ENCODE peak calls at places on chromosomes 5 and 9, in six cellular contexts. P is left lung, W is thoracic aorta, X is OCI-LY7, E is transverse colon, R is suprapubic skin. G is an unnamed sample.
A peak's percentile ranks its signal among the peaks of the same experiment; 100 is the strongest.

GRCh38 chr9:113525831-113526230 is 62.3 kb downstream of the RGS3 start:
- DNase-seq in W (no peak), E (no peak), R (no peak), P (no peak), X (no peak), G (no peak)

GRCh38 chr5:35302544-35302943 is 72.3 kb upstream of the PRLR start:
- DNase-seq in R (no peak), X (no peak), E (no peak), P (no peak), W (no peak), G (no peak)

GRCh38 chr9:80906728-80907127 is 782.6 kb downstream of the TLE1 start:
- DNase-seq in R (no peak), X (no peak), W (no peak), P (no peak), E (no peak), G (no peak)

GRCh38 chr9:121974421-121974820 is 118.7 kb downstream of the TTLL11 start:
- DNase-seq in R (no peak), E (no peak), P (no peak), X (no peak), W (no peak), G (no peak)

GRCh38 chr9:38117646-38118045 is 48.6 kb upstream of the SHB start:
- DNase-seq in X (no peak), E (no peak), P (no peak), R (peak; percentile 40), W (no peak), G (no peak)

GRCh38 chr5:172380992-172381643 is 73.2 kb downstream of the SH3PXD2B start:
- DNase-seq in R (peak; percentile 90), W (no peak), X (no peak), E (peak; percentile 46), P (no peak), G (no peak)

GRCh38 chr5:161847447-161847846 is 473 bp upstream of the GABRA1 start:
- DNase-seq in R (no peak), E (no peak), W (no peak), P (no peak), X (no peak), G (no peak)

GRCh38 chr5:107248065-107248695 is 422.6 kb downstream of the EFNA5 start:
- DNase-seq in E (peak; percentile 59), W (no peak), X (peak; percentile 62), R (no peak), P (peak; percentile 58), G (no peak)

GRCh38 chr9:104586496-104587180 is 12.6 kb downstream of the OR13C5 start:
- DNase-seq in P (no peak), X (no peak), E (no peak), W (no peak), R (no peak), G (no peak)

GRCh38 chr9:108443741-108444140 is 412.0 kb downstream of the ACTL7B start:
- DNase-seq in X (no peak), P (no peak), E (no peak), W (no peak), R (no peak), G (no peak)

GRCh38 chr9:3858961-3859360 is 333.2 kb upstream of the RFX3 start:
- DNase-seq in P (no peak), W (no peak), X (no peak), R (no peak), E (no peak), G (no peak)

GRCh38 chr5:137566118-137566541 is 67.0 kb upstream of the SPOCK1 start:
- DNase-seq in P (no peak), W (no peak), X (no peak), E (no peak), R (no peak), G (no peak)

GRCh38 chr9:115234094-115234493 is 116.1 kb upstream of the TNC start:
- DNase-seq in P (peak; percentile 41), R (no peak), W (no peak), E (no peak), X (no peak), G (no peak)

GRCh38 chr5:154411338-154411737 is 34.5 kb upstream of the SAP30L start:
- DNase-seq in R (no peak), W (no peak), E (no peak), X (no peak), P (no peak), G (no peak)

GRCh38 chr9:28378236-28378635 is 805.0 kb upstream of the C9orf72 start:
- DNase-seq in P (no peak), W (no peak), X (no peak), E (no peak), R (no peak), G (no peak)

GRCh38 chr5:135615171-135615570 is 36.4 kb upstream of the CXCL14 start:
- DNase-seq in X (no peak), W (no peak), R (no peak), P (no peak), E (no peak), G (no peak)

GRCh38 chr5:139646912-139647391 is 1.2 kb upstream of the CXXC5 start:
- DNase-seq in P (peak; percentile 43), X (no peak), R (no peak), W (no peak), E (peak; percentile 26), G (peak; percentile 19)

GRCh38 chr5:31664566-31664965 is 25.6 kb downstream of the PDZD2 start:
- DNase-seq in R (no peak), E (no peak), X (peak; percentile 30), W (no peak), P (no peak), G (no peak)

GRCh38 chr9:129256959-129257713 is 79.1 kb upstream of the IER5L start:
- DNase-seq in P (peak; percentile 2), R (no peak), E (no peak), W (no peak), X (no peak), G (no peak)

GRCh38 chr9:87497604-87498045 is at the start of gene DAPK1:
- DNase-seq in W (no peak), R (no peak), X (no peak), E (peak; percentile 72), P (peak; percentile 80), G (no peak)

GRCh38 chr9:120107138-120107537 is 472.8 kb downstream of the CDK5RAP2 start:
- DNase-seq in W (no peak), P (no peak), E (no peak), X (no peak), R (no peak), G (no peak)

DNA sequence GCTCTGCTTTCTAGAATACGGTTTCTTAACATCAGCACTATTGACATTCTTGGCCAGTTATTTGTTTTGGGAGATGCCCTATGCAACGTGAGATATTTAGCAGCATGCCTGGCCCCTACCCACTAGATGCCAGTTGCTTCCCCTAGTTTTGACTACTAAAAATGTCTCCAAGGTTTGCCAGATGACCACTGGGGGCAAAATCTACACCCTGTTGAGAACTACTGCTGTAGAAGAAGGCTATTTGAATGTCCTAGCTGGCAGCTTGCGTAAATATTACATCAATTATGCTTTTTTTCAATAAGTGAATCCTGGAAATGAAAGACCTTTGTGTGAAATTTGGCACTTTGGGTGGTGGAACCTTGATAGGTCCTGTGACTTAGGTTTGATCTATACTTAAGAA is 5.0 kb downstream of the NCBP1 start:
- DNase-seq in P (no peak), X (peak; percentile 6), E (no peak), W (no peak), R (no peak), G (no peak)
- TF ChIP-seq CTCF in P (no peak), X (peak; percentile 56), E (no peak), W (peak; percentile 13), R (no peak), G (no peak)

GRCh38 chr5:8845316-8845715 is 700.6 kb downstream of the SEMA5A start:
- DNase-seq in X (no peak), R (no peak), E (no peak), P (no peak), W (no peak), G (no peak)
- TF ChIP-seq CTCF in X (no peak), R (no peak), E (no peak), P (no peak), W (no peak), G (no peak)

DNA sequence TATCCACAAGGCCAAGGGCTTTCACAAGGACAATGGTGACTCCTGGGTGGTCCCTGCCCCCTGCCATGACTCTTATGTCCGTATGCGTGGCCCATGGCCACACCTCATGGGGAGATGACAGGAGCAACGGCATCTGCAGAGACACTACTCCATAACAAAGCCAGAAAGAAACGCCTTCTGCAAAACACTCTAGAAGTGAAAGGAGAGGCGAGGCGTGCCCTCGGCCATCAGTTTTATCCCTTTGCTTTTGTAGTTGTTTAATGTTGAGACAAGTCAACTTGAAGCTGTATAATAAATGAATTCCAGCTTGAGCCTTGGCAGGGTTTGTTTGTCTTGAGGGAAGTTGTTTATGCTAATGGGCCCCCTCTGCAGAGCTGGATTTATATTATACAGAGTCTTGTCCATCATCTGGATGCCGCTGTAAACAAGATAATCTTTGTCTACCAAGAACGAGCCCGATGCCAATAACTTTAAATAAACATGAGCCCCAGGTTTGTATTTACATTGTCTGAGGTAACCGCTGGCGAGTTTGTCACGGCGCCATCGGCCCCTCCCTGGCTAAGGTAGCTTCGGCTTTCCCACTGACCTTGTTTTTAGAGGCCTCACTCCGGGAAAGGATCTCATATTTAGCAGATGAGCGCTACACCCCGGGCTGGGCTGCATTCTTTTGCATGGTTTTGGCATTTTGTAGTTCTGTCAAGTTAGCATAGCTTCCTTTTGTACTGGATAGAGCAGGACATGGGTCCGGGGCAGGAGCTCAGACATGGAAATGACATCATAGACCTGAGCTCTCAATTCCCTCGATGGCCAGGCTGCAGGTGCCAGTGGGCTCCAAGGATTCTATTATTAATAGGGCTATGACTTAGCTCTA is 165.3 kb downstream of the ERCC6L2 start:
- DNase-seq in X (no peak), E (no peak), R (no peak), W (no peak), P (no peak), G (no peak)
- TF ChIP-seq CTCF in X (no peak), E (no peak), R (no peak), W (no peak), P (no peak), G (no peak)

GRCh38 chr5:109374625-109375024 is 35.1 kb downstream of the PJA2 start:
- DNase-seq in E (no peak), R (no peak), P (no peak), X (no peak), W (no peak), G (no peak)
- TF ChIP-seq CTCF in E (no peak), R (no peak), P (no peak), X (peak; percentile 28), W (no peak), G (no peak)

GRCh38 chr5:170426149-170426767 is 37.1 kb upstream of the KCNMB1 start:
- DNase-seq in E (no peak), W (no peak), R (no peak), X (peak; percentile 10), P (no peak), G (no peak)
- TF ChIP-seq CTCF in E (no peak), W (no peak), R (no peak), X (peak; percentile 75), P (no peak), G (no peak)

GRCh38 chr9:23842531-23843129 is 16.6 kb upstream of the ELAVL2 start:
- DNase-seq in W (no peak), E (no peak), X (no peak), P (no peak), R (no peak), G (no peak)
- TF ChIP-seq CTCF in W (no peak), E (no peak), X (peak; percentile 51), P (no peak), R (no peak), G (no peak)

DNA sequence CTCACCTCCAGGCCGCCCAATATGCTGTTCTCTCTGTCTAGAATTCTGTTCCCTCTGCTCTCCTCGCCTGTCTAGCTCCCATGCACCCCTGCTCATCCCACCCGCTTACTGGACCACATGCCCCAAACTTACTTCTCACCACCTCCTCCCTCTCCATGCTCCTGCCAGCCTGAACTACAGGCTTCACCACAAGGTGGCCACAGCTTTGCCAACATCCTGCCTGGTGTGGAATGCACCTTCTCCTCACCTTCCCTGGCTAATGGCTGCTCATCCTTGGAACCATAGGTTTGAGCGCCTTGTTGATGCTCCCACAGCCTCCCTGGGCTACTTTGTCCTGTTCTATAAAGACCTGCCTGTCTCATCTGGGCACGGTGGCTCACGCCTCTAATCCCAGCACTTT is 9.6 kb downstream of the LAMC3 start:
- DNase-seq in W (no peak), R (no peak), P (no peak), E (no peak), X (no peak), G (no peak)
- TF ChIP-seq CTCF in W (no peak), R (no peak), P (no peak), E (no peak), X (peak; percentile 39), G (no peak)